ENCODE peak calls at places on chromosome 21, in eight cellular contexts. T is breast epithelium, I is vagina, M is HCT116, V is endothelial cell of umbilical vein, N is NB4, R is ovary, K is tibial nerve. P is an unnamed sample.

GRCh38 chr21:15631342-15631741 is 98.4 kb upstream of the USP25 start:
- DNase-seq in K (no peak), T (no peak), N (no peak), I (no peak), M (no peak), R (no peak), V (peak), P (peak)

GRCh38 chr21:24259241-24259640 is 1348.0 kb downstream of the MRPL39 start:
- DNase-seq in T (no peak), I (no peak), K (no peak), M (no peak), R (no peak), N (no peak), V (no peak), P (no peak)

GRCh38 chr21:18155508-18156193 is 89.0 kb upstream of the CHODL start:
- DNase-seq in K (no peak), T (no peak), N (no peak), V (peak), R (no peak), M (no peak), I (no peak), P (no peak)

GRCh38 chr21:24367936-24368335 is 1239.3 kb downstream of the MRPL39 start:
- DNase-seq in R (no peak), T (no peak), M (no peak), I (no peak), K (no peak), V (no peak), N (no peak), P (no peak)

GRCh38 chr21:21001591-21002100 is 3.4 kb downstream of the NCAM2 start:
- DNase-seq in T (no peak), M (no peak), R (no peak), V (no peak), N (no peak), K (no peak), I (no peak), P (no peak)

GRCh38 chr21:31235671-31236450 is 108.2 kb downstream of the TIAM1 start:
- DNase-seq in M (no peak), V (no peak), N (no peak), T (no peak), K (no peak), R (no peak), I (no peak), P (no peak)

GRCh38 chr21:20551939-20552338 is 446.3 kb upstream of the NCAM2 start:
- DNase-seq in T (no peak), M (no peak), V (no peak), R (no peak), I (no peak), N (no peak), K (no peak), P (no peak)

GRCh38 chr21:36759348-36760083 is 60.6 kb downstream of the SIM2 start:
- DNase-seq in M (no peak), T (no peak), R (no peak), N (no peak), K (no peak), V (no peak), I (no peak), P (no peak)

GRCh38 chr21:33836408-33836807 is 79.2 kb downstream of the ATP5PO start:
- DNase-seq in T (no peak), M (no peak), I (no peak), R (no peak), V (no peak), N (no peak), K (no peak), P (no peak)

GRCh38 chr21:27104749-27105439 is 138.0 kb upstream of the ADAMTS5 start:
- DNase-seq in M (no peak), V (no peak), I (no peak), K (no peak), N (no peak), R (no peak), T (no peak), P (peak)

GRCh38 chr21:26374817-26375216 is 198.3 kb downstream of the CYYR1 start:
- DNase-seq in V (peak), K (no peak), M (no peak), R (no peak), N (no peak), I (no peak), T (no peak), P (no peak)

GRCh38 chr21:29342394-29342957 is 43.8 kb downstream of the BACH1 start:
- DNase-seq in K (peak), T (no peak), R (no peak), V (peak), M (no peak), N (no peak), I (no peak), P (peak)

GRCh38 chr21:31203371-31204054 is 140.5 kb downstream of the TIAM1 start:
- DNase-seq in V (no peak), T (no peak), R (no peak), N (no peak), K (no peak), M (peak), I (no peak), P (peak)

DNA sequence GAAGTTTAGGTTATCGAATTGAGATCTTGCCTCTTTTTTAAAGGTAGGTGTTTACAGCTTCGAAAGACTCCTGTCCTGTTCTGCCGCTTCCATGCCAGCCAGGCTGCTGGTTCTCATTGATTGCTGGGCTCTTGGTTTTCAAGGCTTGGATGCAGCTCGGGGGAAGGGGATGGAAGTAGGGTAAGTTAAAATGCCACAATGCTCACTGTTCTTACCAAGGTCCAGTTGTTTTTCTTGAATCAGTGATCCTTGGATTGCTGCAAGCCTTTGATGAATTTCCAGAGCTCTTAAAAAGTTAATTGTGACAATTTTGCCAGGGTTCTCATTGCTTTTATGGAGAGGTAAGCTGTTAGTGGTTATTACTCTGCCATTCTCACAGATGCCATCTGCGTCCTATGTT is 74.9 kb downstream of the PCBP3 start:
- DNase-seq in M (no peak), T (no peak), R (no peak), K (no peak), V (no peak), N (no peak), I (no peak), P (no peak)
- TF ChIP-seq POLR2A in M (no peak), T (no peak), R (no peak), K (no peak), V (no peak), N (no peak), I (no peak), P (no peak)

DNA sequence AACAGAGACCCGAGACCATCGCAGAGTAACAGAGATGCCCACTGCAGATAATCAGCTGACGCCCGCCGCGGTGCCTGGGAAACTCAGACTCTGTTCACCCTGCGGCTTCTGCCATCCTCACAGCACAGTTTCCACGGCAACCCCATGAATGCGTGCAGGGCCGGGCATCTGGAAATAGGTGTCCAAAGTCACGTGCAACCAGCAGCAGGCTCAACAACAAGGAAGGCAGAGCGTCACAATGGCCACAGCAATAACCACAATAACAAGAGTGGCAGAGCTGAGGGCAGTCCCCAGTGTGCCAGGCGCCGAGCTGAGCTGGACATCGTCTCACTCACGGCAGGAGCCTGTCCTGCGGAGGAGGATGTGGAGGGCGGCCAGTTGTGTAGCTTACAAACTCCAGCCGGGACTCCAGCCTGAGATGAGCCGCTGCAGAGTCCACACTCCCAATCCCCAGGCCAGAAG is 102.0 kb downstream of the CRYAA start:
- DNase-seq in V (no peak), I (no peak), R (no peak), K (no peak), M (no peak), N (no peak), T (no peak), P (no peak)
- TF ChIP-seq POLR2A in V (no peak), I (no peak), R (no peak), K (no peak), M (no peak), N (no peak), T (no peak), P (no peak)

DNA sequence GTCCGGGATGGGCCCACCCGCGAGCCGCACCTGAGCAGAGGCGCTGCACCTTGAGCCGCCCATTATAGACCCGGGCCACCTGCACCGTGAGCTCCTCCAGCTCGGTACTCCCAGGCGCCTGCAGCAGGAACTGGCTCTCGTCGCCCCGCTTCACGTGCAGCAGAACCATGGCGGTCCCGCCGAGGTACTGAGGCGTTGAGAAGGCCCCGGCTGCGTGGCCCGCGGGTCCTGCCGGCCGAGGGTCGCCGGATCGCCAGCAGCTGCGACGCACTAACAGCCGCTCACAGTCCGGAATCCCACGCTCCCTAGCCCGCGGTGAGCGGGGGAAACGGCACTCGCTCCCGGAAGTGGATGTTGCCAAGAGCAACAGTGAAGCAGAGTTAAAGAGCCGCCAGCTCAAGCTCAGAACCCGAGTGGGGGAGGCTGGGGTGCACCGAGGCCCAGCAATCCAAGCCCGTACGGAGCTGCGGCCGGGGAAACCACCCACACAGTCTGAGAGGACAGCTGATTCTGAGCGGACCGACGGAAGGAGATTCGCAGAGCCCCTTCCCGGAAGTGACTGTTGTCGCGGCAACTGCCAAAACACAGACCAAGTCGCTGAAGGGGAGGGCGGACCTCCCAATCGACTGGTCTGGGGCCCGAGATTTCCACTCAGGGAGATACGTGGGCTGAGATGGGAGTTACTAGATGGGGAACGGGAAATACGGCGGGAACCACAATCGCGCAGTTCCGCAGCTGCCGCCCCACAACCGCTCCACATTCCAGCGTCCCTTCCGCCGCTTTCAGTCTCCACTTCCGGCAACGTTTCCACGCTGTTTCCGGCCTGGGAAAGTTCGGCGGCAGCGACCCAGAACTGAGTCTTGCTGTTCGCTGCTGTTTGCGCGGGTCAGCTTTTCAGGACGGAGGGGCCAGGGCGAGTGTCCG is at the start of gene CFAP298:
- DNase-seq in V (peak), N (peak), I (no peak), T (peak), M (peak), R (peak), K (peak), P (peak)
- TF ChIP-seq POLR2A in V (peak), N (peak), I (no peak), T (no peak), M (peak), R (no peak), K (peak), P (peak)

GRCh38 chr21:44939532-44940115 is at the start of gene SLX9:
- DNase-seq in T (peak), I (no peak), R (peak), K (no peak), M (peak), V (peak), N (peak), P (peak)
- TF ChIP-seq POLR2A in T (peak), I (no peak), R (peak), K (peak), M (peak), V (peak), N (peak), P (peak)

DNA sequence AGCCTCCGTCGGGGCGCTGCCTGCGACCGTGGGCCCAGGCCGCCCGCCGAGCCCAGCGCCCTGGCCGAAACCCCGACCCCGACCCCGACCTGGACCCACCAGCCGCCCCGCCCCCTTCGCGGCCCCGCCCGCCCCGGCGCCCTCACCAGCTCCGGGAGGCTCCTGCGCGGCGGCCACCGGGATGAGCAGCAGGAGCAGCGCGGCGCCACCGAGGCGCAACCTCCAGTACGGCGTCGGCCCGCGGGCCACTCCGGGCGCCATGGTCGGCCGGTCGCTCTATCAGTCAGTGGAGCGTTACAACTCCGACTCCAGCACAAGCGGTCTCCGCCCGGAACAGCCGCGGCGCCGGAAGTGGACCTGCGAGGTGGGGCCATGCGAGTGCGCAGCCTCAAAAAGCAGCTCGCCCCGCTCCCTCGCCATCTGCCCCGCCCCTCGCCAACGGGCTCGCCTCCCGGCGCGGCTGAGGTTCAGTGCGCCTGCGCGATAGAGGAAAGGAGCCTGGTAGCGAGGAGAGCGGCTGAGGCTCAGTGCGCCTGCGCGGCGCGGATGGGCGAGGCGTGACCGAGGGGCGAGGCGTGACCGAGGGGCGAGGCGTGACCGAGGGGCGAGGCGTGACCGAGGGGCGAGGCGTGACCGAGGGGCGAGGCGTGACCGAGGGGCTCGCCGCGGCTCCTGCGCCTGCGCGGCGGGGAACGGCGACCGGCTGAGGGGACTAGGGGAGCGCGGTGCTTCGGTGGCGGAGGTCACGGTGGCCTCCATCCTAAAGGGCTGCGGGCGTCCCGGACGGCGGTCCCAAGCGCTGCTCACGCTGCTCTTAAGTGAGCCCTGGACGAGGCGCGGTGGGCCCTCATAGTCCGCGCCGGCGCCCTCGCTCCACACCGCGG is at the start of gene PTTG1IP:
- DNase-seq in I (no peak), R (peak), N (peak), K (peak), V (peak), M (peak), T (peak), P (peak)
- TF ChIP-seq POLR2A in I (peak), R (peak), N (peak), K (peak), V (peak), M (peak), T (peak), P (peak)

DNA sequence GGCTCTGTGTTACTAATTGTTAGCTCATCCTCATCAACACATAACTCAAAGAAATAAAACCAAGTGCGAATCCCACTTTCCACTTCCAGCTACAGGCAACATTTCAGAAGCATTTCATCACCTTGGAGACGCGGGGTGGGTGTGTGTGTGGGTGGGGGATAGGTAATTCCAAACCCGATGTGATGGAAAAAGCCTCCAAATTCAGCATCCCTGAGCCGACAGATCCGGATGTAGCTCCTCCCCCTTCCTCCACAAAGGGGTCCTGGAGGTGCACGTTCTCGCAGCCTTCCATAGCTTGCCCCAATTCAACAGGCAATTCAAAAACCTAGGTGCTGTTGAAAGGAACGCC is 486 bp downstream of the HSPA13 start:
- DNase-seq in I (no peak), T (no peak), V (no peak), N (no peak), K (no peak), M (no peak), R (no peak), P (peak)
- TF ChIP-seq POLR2A in I (no peak), T (no peak), V (peak), N (no peak), K (no peak), M (no peak), R (no peak), P (no peak)

GRCh38 chr21:38824124-38824822 is 18.5 kb downstream of the ETS2 start:
- DNase-seq in T (no peak), I (peak), V (peak), N (no peak), K (no peak), R (no peak), M (no peak), P (no peak)
- TF ChIP-seq POLR2A in T (no peak), I (no peak), V (no peak), N (no peak), K (no peak), R (no peak), M (no peak), P (no peak)

GRCh38 chr21:41995577-41995976 is 14.6 kb downstream of the ZBTB21 start:
- DNase-seq in M (no peak), N (no peak), V (no peak), T (no peak), I (no peak), K (no peak), R (no peak), P (no peak)

GRCh38 chr21:41991659-41992058 is 18.5 kb downstream of the ZBTB21 start:
- DNase-seq in V (no peak), I (no peak), K (no peak), T (no peak), M (no peak), N (no peak), R (no peak), P (no peak)

GRCh38 chr21:41993744-41994143 is 16.4 kb downstream of the ZBTB21 start:
- DNase-seq in M (no peak), V (peak), T (no peak), N (no peak), R (no peak), I (no peak), K (no peak), P (no peak)

GRCh38 chr21:41997657-41998056 is 12.5 kb downstream of the ZBTB21 start:
- DNase-seq in T (no peak), N (no peak), V (no peak), R (no peak), I (no peak), M (no peak), K (no peak), P (no peak)

GRCh38 chr21:41992576-41992975 is 17.6 kb downstream of the ZBTB21 start:
- DNase-seq in R (no peak), K (no peak), I (no peak), N (no peak), V (no peak), M (no peak), T (no peak), P (no peak)
- TF ChIP-seq POLR2A in R (no peak), K (no peak), I (no peak), N (no peak), V (no peak), M (no peak), T (no peak), P (no peak)

GRCh38 chr21:38269567-38269917 is 12.8 kb downstream of the KCNJ15 start:
- DNase-seq in I (no peak), R (no peak), T (no peak), M (no peak), V (no peak), N (no peak), K (no peak), P (no peak)

GRCh38 chr21:38268859-38269566 is 12.2 kb downstream of the KCNJ15 start:
- DNase-seq in N (no peak), K (no peak), I (no peak), M (no peak), T (no peak), V (no peak), R (no peak), P (no peak)

GRCh38 chr21:38267991-38268858 is 11.4 kb downstream of the KCNJ15 start:
- DNase-seq in N (no peak), M (no peak), R (no peak), T (no peak), V (peak), I (no peak), K (no peak), P (no peak)

GRCh38 chr21:38266732-38267131 is 9.9 kb downstream of the KCNJ15 start:
- DNase-seq in V (no peak), K (no peak), R (no peak), T (no peak), M (no peak), N (no peak), I (no peak), P (peak)

GRCh38 chr21:38267136-38267535 is 10.3 kb downstream of the KCNJ15 start:
- DNase-seq in V (no peak), I (no peak), K (no peak), M (no peak), T (no peak), N (no peak), R (no peak), P (no peak)
- TF ChIP-seq POLR2A in V (no peak), I (no peak), K (no peak), M (no peak), T (no peak), N (no peak), R (no peak), P (no peak)

DNA sequence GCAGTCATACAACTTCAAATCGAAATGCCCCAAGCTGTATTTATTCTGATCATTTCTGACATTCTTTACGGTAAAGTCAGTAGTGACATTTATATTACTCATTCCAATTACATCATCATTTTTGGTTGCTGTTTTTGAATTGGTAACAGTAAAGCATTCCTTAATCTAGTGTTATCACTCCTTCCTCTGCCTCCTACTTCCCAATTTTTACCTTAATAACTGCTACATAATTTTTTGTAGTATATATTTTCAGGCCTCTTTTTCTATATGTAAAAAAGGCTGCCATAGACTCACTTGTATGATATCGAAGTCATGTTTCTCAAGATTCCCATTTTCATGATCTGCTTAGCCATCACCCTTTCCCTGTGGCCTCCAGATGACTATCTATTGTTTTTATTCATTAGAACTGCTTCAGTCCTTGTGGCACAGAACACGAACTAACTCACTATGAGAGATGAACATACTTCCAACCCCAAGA is 167.2 kb downstream of the RUNX1 start:
- DNase-seq in K (no peak), R (no peak), T (no peak), N (no peak), I (no peak), M (no peak), V (peak), P (peak)
- TF ChIP-seq POLR2A in K (no peak), R (no peak), T (no peak), N (no peak), I (no peak), M (no peak), V (peak), P (no peak)